ENCODE peak calls at places on chromosomes 7 and 10, in seven cellular contexts. K, A, C, F, H, D and X are unnamed samples. For H3K9me3, the result is how much of the 10 kb centered on the place peaks cover.

GRCh38 chr7:96899108-96899507 is 106.2 kb upstream of the DLX6 start:
- DNase-seq in F (no peak), H (no peak), C (no peak), D (no peak), K (no peak), A (no peak), X (no peak)

GRCh38 chr10:126749030-126749655 is 78.7 kb upstream of the C10orf90 start:
- DNase-seq in H (peak), C (peak), F (peak), D (no peak), K (no peak), A (peak), X (peak)

GRCh38 chr10:72418679-72419078 is 64.0 kb upstream of the DNAJB12 start:
- DNase-seq in D (no peak), K (no peak), A (no peak), C (no peak), F (no peak), H (no peak), X (no peak)

GRCh38 chr10:80755893-80756292 is 218.2 kb downstream of the SH2D4B start:
- DNase-seq in K (no peak), H (no peak), D (no peak), C (no peak), F (no peak), A (no peak), X (no peak)

GRCh38 chr10:92697663-92698511 is 8.1 kb downstream of the HHEX start:
- DNase-seq in K (no peak), D (no peak), F (peak), A (no peak), H (no peak), C (no peak), X (no peak)

GRCh38 chr10:117137031-117137910 is 799 bp downstream of the VAX1 start:
- DNase-seq in A (no peak), F (peak), K (no peak), H (peak), D (no peak), C (no peak), X (no peak)

GRCh38 chr7:57412168-57412567 is 37.8 kb upstream of the ZNF716 start:
- DNase-seq in D (no peak), H (no peak), A (no peak), K (no peak), C (no peak), F (no peak), X (no peak)

GRCh38 chr10:6014241-6014761 is 37.0 kb upstream of the IL15RA start:
- DNase-seq in K (peak), A (no peak), F (peak), C (peak), H (peak), D (peak), X (peak)

GRCh38 chr7:20340839-20341238 is 10.1 kb downstream of the ITGB8 start:
- DNase-seq in C (no peak), F (no peak), D (no peak), H (no peak), A (no peak), K (no peak), X (no peak)

GRCh38 chr7:98479318-98479717 is 78.4 kb upstream of the BAIAP2L1 start:
- DNase-seq in D (no peak), F (no peak), C (no peak), A (no peak), K (no peak), H (no peak), X (no peak)

GRCh38 chr10:119416855-119417254 is 125.7 kb downstream of the RGS10 start:
- DNase-seq in A (peak), F (peak), C (peak), H (peak), K (no peak), D (peak), X (peak)

GRCh38 chr10:124105045-124105444 is 11.6 kb upstream of the CHST15 start:
- DNase-seq in A (no peak), C (no peak), F (no peak), H (no peak), K (no peak), D (no peak), X (no peak)

GRCh38 chr7:129773328-129773731 is 161.8 kb downstream of the NRF1 start:
- DNase-seq in C (no peak), H (no peak), A (no peak), K (no peak), F (no peak), D (no peak), X (no peak)

GRCh38 chr10:99619851-99620712 is at the start of gene SLC25A28:
- DNase-seq in C (peak), K (peak), F (peak), A (peak), D (no peak), H (peak), X (peak)

GRCh38 chr10:130218936-130219335 is 82.7 kb downstream of the GLRX3 start:
- DNase-seq in C (no peak), K (no peak), F (no peak), A (no peak), D (no peak), H (no peak), X (no peak)

GRCh38 chr7:33903770-33904679 is 1.3 kb upstream of the BMPER start:
- DNase-seq in K (no peak), A (peak), H (peak), C (peak), F (peak), D (no peak), X (no peak)

GRCh38 chr10:46550795-46551700 is 5.4 kb downstream of the GPRIN2 start:
- DNase-seq in K (peak), D (no peak), A (no peak), H (no peak), C (no peak), F (no peak), X (no peak)

GRCh38 chr7:114086906-114087651 is 168.3 kb upstream of the PPP1R3A start:
- DNase-seq in K (no peak), D (no peak), H (peak), C (peak), A (no peak), F (peak), X (no peak)

GRCh38 chr10:98380493-98381339 is 34.3 kb downstream of the PYROXD2 start:
- DNase-seq in A (no peak), K (no peak), H (no peak), D (no peak), F (no peak), C (no peak), X (no peak)

GRCh38 chr10:97765201-97765600 is 6.6 kb downstream of the SFRP5 start:
- DNase-seq in C (no peak), F (no peak), D (no peak), H (no peak), K (no peak), A (no peak), X (no peak)

GRCh38 chr7:6444516-6445269 is 3.1 kb downstream of the DAGLB start:
- DNase-seq in D (no peak), F (no peak), K (no peak), A (no peak), C (no peak), H (no peak), X (no peak)

DNA sequence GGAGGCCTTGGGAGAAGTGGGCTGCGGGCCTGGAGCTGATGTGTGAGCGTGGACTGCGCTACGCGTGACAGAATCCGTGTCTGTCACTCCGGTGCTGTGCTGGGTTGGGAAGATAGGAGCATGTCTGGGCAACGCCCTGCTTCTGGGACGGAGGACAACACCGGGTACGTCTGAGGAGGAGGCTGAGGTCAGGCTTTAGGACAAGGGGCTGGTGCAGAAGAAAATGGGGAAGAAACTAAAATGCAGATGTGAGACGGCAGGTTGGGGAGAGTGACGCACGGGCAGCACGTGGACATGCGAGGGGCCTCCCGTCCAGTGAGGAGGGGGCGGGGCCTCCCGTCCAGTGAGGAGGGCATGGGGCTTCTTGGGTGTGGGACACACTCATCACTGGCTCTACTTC is 207.4 kb downstream of the DNAJB6 start:
- DNase-seq in C (no peak), F (no peak), H (no peak), A (no peak), D (no peak), K (no peak), X (no peak)
- H3K9me3 ChIP-seq in C (under half), F (under half), H (under half), A (under half), D (under half), K (under half), X (under half)

DNA sequence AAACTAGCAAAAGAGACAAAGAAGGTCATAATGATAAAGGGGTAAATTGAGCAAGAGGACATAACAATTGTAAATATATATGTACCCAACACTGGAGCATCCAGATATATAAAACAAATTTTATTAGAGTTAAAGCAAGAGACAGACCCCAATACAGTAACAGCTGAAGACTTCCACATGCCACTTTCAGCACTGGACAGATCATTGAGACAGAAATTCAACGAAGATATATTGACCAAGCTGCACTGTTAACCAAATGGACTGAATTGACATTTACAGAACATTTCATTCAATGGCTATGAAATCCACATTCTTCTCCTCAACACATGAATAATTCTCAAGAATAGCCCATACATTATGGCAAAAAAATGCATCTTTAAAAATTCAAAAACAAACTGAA is 378.2 kb downstream of the PTPRN2 start:
- DNase-seq in F (no peak), D (no peak), H (no peak), A (no peak), C (no peak), K (no peak), X (no peak)
- H3K9me3 ChIP-seq in F (under half), D (under half), H (under half), A (under half), C (under half), K (under half), X (under half)

GRCh38 chr7:56175086-56175760 is 59.0 kb upstream of the NUPR2 start:
- DNase-seq in K (peak), C (no peak), D (no peak), H (peak), A (peak), F (no peak), X (no peak)

GRCh38 chr7:56174346-56175085 is 58.3 kb upstream of the NUPR2 start:
- DNase-seq in D (no peak), F (no peak), H (no peak), A (no peak), C (no peak), K (no peak), X (no peak)

GRCh38 chr7:56181010-56181409 is 64.8 kb upstream of the NUPR2 start:
- DNase-seq in K (no peak), C (no peak), H (no peak), F (no peak), A (no peak), D (no peak), X (no peak)

DNA sequence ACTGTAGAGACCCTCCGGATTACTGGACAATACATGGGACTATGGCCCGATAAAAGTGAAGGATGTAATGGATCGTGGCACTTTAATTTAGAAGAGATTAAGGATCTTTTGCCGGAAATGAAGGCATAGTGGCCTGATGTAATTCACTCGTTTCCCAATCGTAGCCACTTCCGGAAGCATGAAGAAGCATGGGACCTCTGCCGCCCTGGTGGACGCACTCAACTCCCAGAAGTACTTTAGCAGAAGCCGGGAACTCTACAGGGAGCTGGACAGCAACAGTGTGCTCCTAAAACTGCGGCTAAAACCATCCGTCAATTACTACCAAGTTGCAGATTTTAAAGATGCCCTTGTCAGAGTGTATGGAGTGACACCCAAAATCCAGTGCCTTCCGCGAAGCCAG is 59.6 kb upstream of the NUPR2 start:
- DNase-seq in H (peak), F (no peak), A (no peak), K (no peak), D (no peak), C (no peak), X (no peak)
- H3K9me3 ChIP-seq in H (under half), F (under half), A (under half), K (under half), D (under half), C (under half), X (under half)

DNA sequence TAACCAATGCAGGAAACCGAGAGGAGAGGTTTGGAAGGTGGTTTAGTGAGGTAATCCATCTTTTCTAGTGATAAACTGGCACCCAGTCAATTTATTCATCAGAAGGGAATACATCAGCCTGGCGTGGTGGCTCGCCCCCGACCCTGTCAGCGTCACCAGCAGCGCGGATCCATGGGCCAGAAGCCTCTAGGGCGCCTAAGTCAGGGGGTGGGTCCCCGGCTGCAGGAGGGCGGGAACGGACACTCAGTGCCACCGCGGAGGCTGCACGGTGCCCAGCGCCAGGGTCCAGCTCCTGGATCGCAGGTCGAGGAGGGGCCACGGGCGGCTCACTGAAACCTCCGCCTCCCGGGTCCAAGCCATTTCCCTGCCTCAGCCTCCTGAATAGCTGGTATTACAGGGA is 866 bp upstream of the ANKRD30A start:
- DNase-seq in K (no peak), C (no peak), H (no peak), D (no peak), F (no peak), A (no peak), X (no peak)
- H3K9me3 ChIP-seq in K (under half), C (under half), H (under half), D (under half), F (under half), A (under half), X (under half)

GRCh38 chr7:64515781-64516180 is 47.1 kb downstream of the ZNF680 start:
- DNase-seq in K (no peak), H (no peak), A (no peak), F (no peak), C (no peak), D (no peak), X (no peak)
- H3K9me3 ChIP-seq in K (half or more), H (under half), A (half or more), F (half or more), C (under half), D (under half), X (under half)